ENCODE peak calls at places on chromosomes 4 and X, in ten cellular contexts. One of them, this sample, is unnamed.

GRCh38 chrX:16573781-16574180 is 76.2 kb upstream of the S100G start:
- DNase-seq in T-helper 2 cell: no peak
- DNase-seq in OCI-LY7: no peak
- DNase-seq in Right ventricle myocardium inferior: no peak
- DNase-seq in Right ventricle myocardium superior: no peak
- DNase-seq in psoas muscle: no peak
- DNase-seq in endothelial cell: no peak
- DNase-seq in effector CD4-positive, alpha-beta T cell: no peak
- DNase-seq in breast epithelium: no peak
- DNase-seq in AG08395: peak
- DNase-seq in this sample: no peak

GRCh38 chr4:84151574-84151973 is 347.5 kb downstream of the NKX6-1 start:
- DNase-seq in T-helper 2 cell: no peak
- DNase-seq in AG08395: no peak
- DNase-seq in endothelial cell: no peak
- DNase-seq in Right ventricle myocardium superior: no peak
- DNase-seq in OCI-LY7: no peak
- DNase-seq in Right ventricle myocardium inferior: no peak
- DNase-seq in psoas muscle: no peak
- DNase-seq in effector CD4-positive, alpha-beta T cell: no peak
- DNase-seq in breast epithelium: no peak
- DNase-seq in this sample: no peak

GRCh38 chr4:110638347-110638746 is 15.5 kb upstream of the PITX2 start:
- DNase-seq in breast epithelium: no peak
- DNase-seq in endothelial cell: no peak
- DNase-seq in OCI-LY7: no peak
- DNase-seq in Right ventricle myocardium inferior: no peak
- DNase-seq in effector CD4-positive, alpha-beta T cell: no peak
- DNase-seq in T-helper 2 cell: no peak
- DNase-seq in AG08395: no peak
- DNase-seq in psoas muscle: no peak
- DNase-seq in Right ventricle myocardium superior: no peak
- DNase-seq in this sample: no peak

GRCh38 chr4:80732010-80732409 is 298.5 kb upstream of the BMP3 start:
- DNase-seq in AG08395: no peak
- DNase-seq in Right ventricle myocardium superior: no peak
- DNase-seq in OCI-LY7: no peak
- DNase-seq in effector CD4-positive, alpha-beta T cell: no peak
- DNase-seq in Right ventricle myocardium inferior: no peak
- DNase-seq in endothelial cell: no peak
- DNase-seq in breast epithelium: no peak
- DNase-seq in psoas muscle: no peak
- DNase-seq in T-helper 2 cell: no peak
- DNase-seq in this sample: no peak

GRCh38 chrX:64975491-64975890 is 759 bp downstream of the ZC4H2 start:
- DNase-seq in Right ventricle myocardium superior: peak
- DNase-seq in endothelial cell: peak
- DNase-seq in AG08395: peak
- DNase-seq in OCI-LY7: peak
- DNase-seq in T-helper 2 cell: no peak
- DNase-seq in Right ventricle myocardium inferior: peak
- DNase-seq in effector CD4-positive, alpha-beta T cell: no peak
- DNase-seq in breast epithelium: no peak
- DNase-seq in psoas muscle: peak
- DNase-seq in this sample: no peak

GRCh38 chr4:184548651-184549341 is 74.4 kb upstream of the IRF2 start:
- DNase-seq in OCI-LY7: no peak
- DNase-seq in psoas muscle: no peak
- DNase-seq in T-helper 2 cell: no peak
- DNase-seq in Right ventricle myocardium inferior: no peak
- DNase-seq in Right ventricle myocardium superior: no peak
- DNase-seq in breast epithelium: no peak
- DNase-seq in endothelial cell: peak
- DNase-seq in AG08395: no peak
- DNase-seq in effector CD4-positive, alpha-beta T cell: no peak
- DNase-seq in this sample: no peak

GRCh38 chr4:109827672-109828071 is at the start of gene RRH:
- DNase-seq in effector CD4-positive, alpha-beta T cell: no peak
- DNase-seq in Right ventricle myocardium superior: no peak
- DNase-seq in AG08395: no peak
- DNase-seq in Right ventricle myocardium inferior: no peak
- DNase-seq in OCI-LY7: no peak
- DNase-seq in psoas muscle: no peak
- DNase-seq in endothelial cell: no peak
- DNase-seq in breast epithelium: no peak
- DNase-seq in T-helper 2 cell: no peak
- DNase-seq in this sample: no peak

GRCh38 chr4:154049457-154050181 is 260.7 kb upstream of the SFRP2 start:
- DNase-seq in psoas muscle: no peak
- DNase-seq in OCI-LY7: peak
- DNase-seq in AG08395: peak
- DNase-seq in breast epithelium: no peak
- DNase-seq in endothelial cell: peak
- DNase-seq in T-helper 2 cell: no peak
- DNase-seq in Right ventricle myocardium superior: no peak
- DNase-seq in Right ventricle myocardium inferior: no peak
- DNase-seq in effector CD4-positive, alpha-beta T cell: no peak
- DNase-seq in this sample: no peak

GRCh38 chr4:140296871-140297570 is 76.4 kb upstream of the SCOC start:
- DNase-seq in psoas muscle: no peak
- DNase-seq in AG08395: no peak
- DNase-seq in Right ventricle myocardium superior: no peak
- DNase-seq in OCI-LY7: no peak
- DNase-seq in endothelial cell: no peak
- DNase-seq in T-helper 2 cell: no peak
- DNase-seq in breast epithelium: no peak
- DNase-seq in Right ventricle myocardium inferior: no peak
- DNase-seq in effector CD4-positive, alpha-beta T cell: no peak
- DNase-seq in this sample: no peak